ENCODE peak calls at places on chromosome 22, in ten cellular contexts. One of them, this sample, is unnamed.
A peak's percentile ranks its signal among the peaks of the same experiment; 100 is the strongest.

GRCh38 chr22:20751185-20751851 is 22.6 kb upstream of the SERPIND1 start:
- DNase-seq in mucosa of gallbladder: no peak
- DNase-seq in amniotic epithelial cell: peak; percentile 10
- DNase-seq in tibial artery: no peak
- DNase-seq in D341Med: no peak
- DNase-seq in NCI-H1092 treated with DMSO at 0.1 percent for 48 hours: peak; percentile 96
- DNase-seq in DMS53: peak; percentile 44
- DNase-seq in progenitor cell of endocrine pancreas: no peak
- DNase-seq in GM18507: no peak
- DNase-seq in COR-L47: no peak
- DNase-seq in this sample: no peak

GRCh38 chr22:20439928-20440575 is 2.4 kb upstream of the SCARF2 start:
- DNase-seq in mucosa of gallbladder: no peak
- DNase-seq in amniotic epithelial cell: no peak
- DNase-seq in tibial artery: peak; percentile 60
- DNase-seq in D341Med: peak; percentile 25
- DNase-seq in NCI-H1092 treated with DMSO at 0.1 percent for 48 hours: no peak
- DNase-seq in DMS53: no peak
- DNase-seq in progenitor cell of endocrine pancreas: no peak
- DNase-seq in GM18507: no peak
- DNase-seq in COR-L47: no peak
- DNase-seq in this sample: no peak

GRCh38 chr22:42365337-42365865 is 66.8 kb downstream of the NFAM1 start:
- DNase-seq in mucosa of gallbladder: no peak
- DNase-seq in amniotic epithelial cell: no peak
- DNase-seq in tibial artery: no peak
- DNase-seq in D341Med: no peak
- DNase-seq in NCI-H1092 treated with DMSO at 0.1 percent for 48 hours: peak; percentile 85
- DNase-seq in DMS53: no peak
- DNase-seq in progenitor cell of endocrine pancreas: no peak
- DNase-seq in GM18507: no peak
- DNase-seq in COR-L47: peak; percentile 87
- DNase-seq in this sample: no peak

GRCh38 chr22:46487318-46487717 is 50.1 kb downstream of the CELSR1 start:
- DNase-seq in mucosa of gallbladder: no peak
- DNase-seq in amniotic epithelial cell: no peak
- DNase-seq in tibial artery: no peak
- DNase-seq in D341Med: no peak
- DNase-seq in NCI-H1092 treated with DMSO at 0.1 percent for 48 hours: no peak
- DNase-seq in DMS53: no peak
- DNase-seq in progenitor cell of endocrine pancreas: no peak
- DNase-seq in GM18507: no peak
- DNase-seq in COR-L47: no peak
- DNase-seq in this sample: no peak

GRCh38 chr22:28442951-28443876 is 236.4 kb downstream of the TTC28 start:
- DNase-seq in mucosa of gallbladder: peak; percentile 77
- DNase-seq in amniotic epithelial cell: peak; percentile 79
- DNase-seq in tibial artery: peak; percentile 82
- DNase-seq in D341Med: peak; percentile 55
- DNase-seq in NCI-H1092 treated with DMSO at 0.1 percent for 48 hours: no peak
- DNase-seq in DMS53: peak; percentile 32
- DNase-seq in progenitor cell of endocrine pancreas: peak; percentile 15
- DNase-seq in GM18507: no peak
- DNase-seq in COR-L47: no peak
- DNase-seq in this sample: no peak

GRCh38 chr22:38415561-38416321 is 39.3 kb downstream of the KCNJ4 start:
- DNase-seq in mucosa of gallbladder: no peak
- DNase-seq in amniotic epithelial cell: no peak
- DNase-seq in tibial artery: peak; percentile 59
- DNase-seq in D341Med: peak; percentile 51
- DNase-seq in NCI-H1092 treated with DMSO at 0.1 percent for 48 hours: peak; percentile 30
- DNase-seq in DMS53: peak; percentile 37
- DNase-seq in progenitor cell of endocrine pancreas: no peak
- DNase-seq in GM18507: no peak
- DNase-seq in COR-L47: peak; percentile 83
- DNase-seq in this sample: no peak

GRCh38 chr22:24185001-24185500 is 3.8 kb downstream of the SUSD2 start:
- DNase-seq in mucosa of gallbladder: no peak
- DNase-seq in amniotic epithelial cell: no peak
- DNase-seq in tibial artery: no peak
- DNase-seq in D341Med: no peak
- DNase-seq in NCI-H1092 treated with DMSO at 0.1 percent for 48 hours: no peak
- DNase-seq in DMS53: no peak
- DNase-seq in progenitor cell of endocrine pancreas: no peak
- DNase-seq in GM18507: no peak
- DNase-seq in COR-L47: no peak
- DNase-seq in this sample: no peak

GRCh38 chr22:43642319-43642718 is 169.8 kb downstream of the EFCAB6 start:
- DNase-seq in mucosa of gallbladder: no peak
- DNase-seq in amniotic epithelial cell: no peak
- DNase-seq in tibial artery: no peak
- DNase-seq in D341Med: no peak
- DNase-seq in NCI-H1092 treated with DMSO at 0.1 percent for 48 hours: no peak
- DNase-seq in DMS53: peak; percentile 52
- DNase-seq in progenitor cell of endocrine pancreas: no peak
- DNase-seq in GM18507: no peak
- DNase-seq in COR-L47: no peak
- DNase-seq in this sample: no peak

GRCh38 chr22:39097098-39098020 is at the start of gene APOBEC3H:
- DNase-seq in mucosa of gallbladder: peak; percentile 16
- DNase-seq in amniotic epithelial cell: no peak
- DNase-seq in tibial artery: no peak
- DNase-seq in D341Med: peak; percentile 27
- DNase-seq in NCI-H1092 treated with DMSO at 0.1 percent for 48 hours: no peak
- DNase-seq in DMS53: no peak
- DNase-seq in progenitor cell of endocrine pancreas: no peak
- DNase-seq in GM18507: no peak
- DNase-seq in COR-L47: no peak
- DNase-seq in this sample: no peak

GRCh38 chr22:25903294-25903693 is 161.3 kb downstream of the MYO18B start:
- DNase-seq in mucosa of gallbladder: no peak
- DNase-seq in amniotic epithelial cell: no peak
- DNase-seq in tibial artery: no peak
- DNase-seq in D341Med: peak; percentile 55
- DNase-seq in NCI-H1092 treated with DMSO at 0.1 percent for 48 hours: no peak
- DNase-seq in DMS53: no peak
- DNase-seq in progenitor cell of endocrine pancreas: no peak
- DNase-seq in GM18507: no peak
- DNase-seq in COR-L47: no peak
- DNase-seq in this sample: no peak

GRCh38 chr22:32847067-32847491 is 45.6 kb downstream of the TIMP3 start:
- DNase-seq in mucosa of gallbladder: no peak
- DNase-seq in amniotic epithelial cell: no peak
- DNase-seq in tibial artery: peak; percentile 86
- DNase-seq in D341Med: no peak
- DNase-seq in NCI-H1092 treated with DMSO at 0.1 percent for 48 hours: no peak
- DNase-seq in DMS53: no peak
- DNase-seq in progenitor cell of endocrine pancreas: no peak
- DNase-seq in GM18507: no peak
- DNase-seq in COR-L47: no peak
- DNase-seq in this sample: no peak

GRCh38 chr22:41180926-41181325 is 24.2 kb upstream of the L3MBTL2 start:
- DNase-seq in mucosa of gallbladder: no peak
- DNase-seq in amniotic epithelial cell: no peak
- DNase-seq in tibial artery: no peak
- DNase-seq in D341Med: no peak
- DNase-seq in NCI-H1092 treated with DMSO at 0.1 percent for 48 hours: no peak
- DNase-seq in DMS53: no peak
- DNase-seq in progenitor cell of endocrine pancreas: no peak
- DNase-seq in GM18507: no peak
- DNase-seq in COR-L47: no peak
- DNase-seq in this sample: no peak

GRCh38 chr22:24996420-24996952 is 44.0 kb downstream of the KIAA1671 start:
- DNase-seq in mucosa of gallbladder: no peak
- DNase-seq in amniotic epithelial cell: peak; percentile 65
- DNase-seq in tibial artery: no peak
- DNase-seq in D341Med: peak; percentile 81
- DNase-seq in NCI-H1092 treated with DMSO at 0.1 percent for 48 hours: no peak
- DNase-seq in DMS53: peak; percentile 35
- DNase-seq in progenitor cell of endocrine pancreas: no peak
- DNase-seq in GM18507: no peak
- DNase-seq in COR-L47: peak; percentile 29
- DNase-seq in this sample: no peak

GRCh38 chr22:40043086-40043485 is 48.3 kb downstream of the FAM83F start:
- DNase-seq in mucosa of gallbladder: peak; percentile 20
- DNase-seq in amniotic epithelial cell: no peak
- DNase-seq in tibial artery: no peak
- DNase-seq in D341Med: no peak
- DNase-seq in NCI-H1092 treated with DMSO at 0.1 percent for 48 hours: no peak
- DNase-seq in DMS53: peak; percentile 64
- DNase-seq in progenitor cell of endocrine pancreas: no peak
- DNase-seq in GM18507: no peak
- DNase-seq in COR-L47: peak; percentile 4
- DNase-seq in this sample: no peak

GRCh38 chr22:46539169-46539568 is 1.7 kb upstream of the CELSR1 start:
- DNase-seq in mucosa of gallbladder: no peak
- DNase-seq in amniotic epithelial cell: no peak
- DNase-seq in tibial artery: no peak
- DNase-seq in D341Med: no peak
- DNase-seq in NCI-H1092 treated with DMSO at 0.1 percent for 48 hours: no peak
- DNase-seq in DMS53: peak; percentile 27
- DNase-seq in progenitor cell of endocrine pancreas: no peak
- DNase-seq in GM18507: no peak
- DNase-seq in COR-L47: peak; percentile 15
- DNase-seq in this sample: no peak

GRCh38 chr22:36386351-36386899 is 1.3 kb downstream of the MYH9 start:
- DNase-seq in mucosa of gallbladder: peak; percentile 41
- DNase-seq in amniotic epithelial cell: peak; percentile 48
- DNase-seq in tibial artery: peak; percentile 78
- DNase-seq in D341Med: no peak
- DNase-seq in NCI-H1092 treated with DMSO at 0.1 percent for 48 hours: peak; percentile 60
- DNase-seq in DMS53: peak; percentile 80
- DNase-seq in progenitor cell of endocrine pancreas: no peak
- DNase-seq in GM18507: no peak
- DNase-seq in COR-L47: peak; percentile 39
- DNase-seq in this sample: peak; percentile 63

GRCh38 chr22:20805972-20806471 is 32.1 kb downstream of the SERPIND1 start:
- DNase-seq in mucosa of gallbladder: no peak
- DNase-seq in amniotic epithelial cell: peak; percentile 51
- DNase-seq in tibial artery: peak; percentile 13
- DNase-seq in D341Med: no peak
- DNase-seq in NCI-H1092 treated with DMSO at 0.1 percent for 48 hours: no peak
- DNase-seq in DMS53: no peak
- DNase-seq in progenitor cell of endocrine pancreas: no peak
- DNase-seq in GM18507: no peak
- DNase-seq in COR-L47: no peak
- DNase-seq in this sample: no peak

GRCh38 chr22:37906364-37907008 is 389 bp downstream of the MICALL1 start:
- DNase-seq in mucosa of gallbladder: no peak
- DNase-seq in amniotic epithelial cell: no peak
- DNase-seq in tibial artery: no peak
- DNase-seq in D341Med: no peak
- DNase-seq in NCI-H1092 treated with DMSO at 0.1 percent for 48 hours: no peak
- DNase-seq in DMS53: peak; percentile 51
- DNase-seq in progenitor cell of endocrine pancreas: no peak
- DNase-seq in GM18507: no peak
- DNase-seq in COR-L47: no peak
- DNase-seq in this sample: no peak

GRCh38 chr22:50401907-50402306 is 58.8 kb downstream of the PPP6R2 start:
- DNase-seq in mucosa of gallbladder: no peak
- DNase-seq in amniotic epithelial cell: no peak
- DNase-seq in tibial artery: no peak
- DNase-seq in D341Med: no peak
- DNase-seq in NCI-H1092 treated with DMSO at 0.1 percent for 48 hours: no peak
- DNase-seq in DMS53: no peak
- DNase-seq in progenitor cell of endocrine pancreas: no peak
- DNase-seq in GM18507: no peak
- DNase-seq in COR-L47: no peak
- DNase-seq in this sample: no peak

GRCh38 chr22:37197451-37198289 is 9.6 kb upstream of the C1QTNF6 start:
- DNase-seq in mucosa of gallbladder: peak; percentile 63
- DNase-seq in amniotic epithelial cell: peak; percentile 66
- DNase-seq in tibial artery: peak; percentile 77
- DNase-seq in D341Med: no peak
- DNase-seq in NCI-H1092 treated with DMSO at 0.1 percent for 48 hours: peak; percentile 60
- DNase-seq in DMS53: peak; percentile 33
- DNase-seq in progenitor cell of endocrine pancreas: no peak
- DNase-seq in GM18507: no peak
- DNase-seq in COR-L47: no peak
- DNase-seq in this sample: no peak

GRCh38 chr22:46726986-46727317 is 11.1 kb downstream of the CERK start:
- DNase-seq in mucosa of gallbladder: no peak
- DNase-seq in amniotic epithelial cell: no peak
- DNase-seq in tibial artery: no peak
- DNase-seq in D341Med: no peak
- DNase-seq in NCI-H1092 treated with DMSO at 0.1 percent for 48 hours: no peak
- DNase-seq in DMS53: no peak
- DNase-seq in progenitor cell of endocrine pancreas: no peak
- DNase-seq in GM18507: no peak
- DNase-seq in COR-L47: no peak
- DNase-seq in this sample: peak; percentile 28

GRCh38 chr22:43889366-43890253 is 2.2 kb downstream of the PNPLA5 start:
- DNase-seq in mucosa of gallbladder: no peak
- DNase-seq in amniotic epithelial cell: peak; percentile 33
- DNase-seq in tibial artery: no peak
- DNase-seq in D341Med: peak; percentile 60
- DNase-seq in NCI-H1092 treated with DMSO at 0.1 percent for 48 hours: no peak
- DNase-seq in DMS53: peak; percentile 19
- DNase-seq in progenitor cell of endocrine pancreas: no peak
- DNase-seq in GM18507: no peak
- DNase-seq in COR-L47: no peak
- DNase-seq in this sample: no peak

GRCh38 chr22:31084811-31085492 is 3.8 kb downstream of the SMTN start:
- DNase-seq in mucosa of gallbladder: peak; percentile 88
- DNase-seq in amniotic epithelial cell: peak; percentile 70
- DNase-seq in tibial artery: peak; percentile 95
- DNase-seq in D341Med: peak; percentile 93
- DNase-seq in NCI-H1092 treated with DMSO at 0.1 percent for 48 hours: no peak
- DNase-seq in DMS53: no peak
- DNase-seq in progenitor cell of endocrine pancreas: peak; percentile 79
- DNase-seq in GM18507: peak; percentile 84
- DNase-seq in COR-L47: no peak
- DNase-seq in this sample: peak; percentile 43

This sample was measured in GM12878.